ENCODE peak calls at places on chromosomes 6 and 20, in nine cellular contexts. V, K, C, E, L, Q, R, O and M are unnamed samples. For H3K4me1, the result is how much of the 10 kb centered on the place peaks cover.

GRCh38 chr6:20350215-20350614 is 51.5 kb upstream of the E2F3 start:
- DNase-seq in V (no peak), K (no peak), C (no peak), E (peak), L (no peak), Q (no peak), R (no peak), O (no peak), M (no peak)

GRCh38 chr6:74927299-74927698 is 278.6 kb downstream of the COL12A1 start:
- DNase-seq in V (no peak), K (no peak), C (no peak), E (no peak), L (no peak), Q (no peak), R (no peak), O (no peak), M (no peak)

GRCh38 chr6:149035806-149036205 is 281.7 kb upstream of the TAB2 start:
- DNase-seq in V (no peak), K (no peak), C (no peak), E (no peak), L (no peak), Q (no peak), R (no peak), O (no peak), M (no peak)

GRCh38 chr20:44866703-44867335 is 18.7 kb upstream of the YWHAB start:
- DNase-seq in V (no peak), K (no peak), C (no peak), E (no peak), L (no peak), Q (no peak), R (no peak), O (no peak), M (no peak)

GRCh38 chr6:4577406-4577805 is 198.8 kb upstream of the CDYL start:
- DNase-seq in V (no peak), K (no peak), C (no peak), E (peak), L (no peak), Q (no peak), R (peak), O (no peak), M (no peak)

GRCh38 chr20:23244207-23244915 is 106.2 kb upstream of the NXT1 start:
- DNase-seq in V (peak), K (no peak), C (no peak), E (no peak), L (no peak), Q (no peak), R (no peak), O (no peak), M (peak)

GRCh38 chr6:128655978-128656498 is 135.6 kb upstream of the PTPRK start:
- DNase-seq in V (no peak), K (no peak), C (no peak), E (peak), L (no peak), Q (no peak), R (no peak), O (no peak), M (no peak)

GRCh38 chr6:140182819-140183218 is 808.4 kb upstream of the CITED2 start:
- DNase-seq in V (no peak), K (no peak), C (no peak), E (peak), L (no peak), Q (no peak), R (no peak), O (no peak), M (no peak)

GRCh38 chr6:111604259-111605099 is 1.2 kb downstream of the TRAF3IP2 start:
- DNase-seq in V (peak), K (peak), C (peak), E (peak), L (peak), Q (no peak), R (peak), O (peak), M (peak)

GRCh38 chr20:37195018-37195417 is 15.7 kb upstream of the MROH8 start:
- DNase-seq in V (no peak), K (no peak), C (no peak), E (no peak), L (no peak), Q (no peak), R (no peak), O (no peak), M (no peak)

GRCh38 chr6:157993076-157993475 is 11.4 kb downstream of the SYNJ2 start:
- DNase-seq in V (no peak), K (no peak), C (no peak), E (no peak), L (no peak), Q (no peak), R (no peak), O (no peak), M (no peak)

GRCh38 chr6:156719720-156720563 is 57.2 kb upstream of the ARID1B start:
- DNase-seq in V (peak), K (peak), C (peak), E (peak), L (peak), Q (peak), R (peak), O (peak), M (peak)

GRCh38 chr6:56282391-56282790 is 35.0 kb upstream of the COL21A1 start:
- DNase-seq in V (no peak), K (no peak), C (no peak), E (no peak), L (no peak), Q (no peak), R (no peak), O (no peak), M (no peak)

GRCh38 chr6:62042444-62042843 is 243.6 kb downstream of the KHDRBS2 start:
- DNase-seq in V (no peak), K (no peak), C (no peak), E (no peak), L (no peak), Q (no peak), R (no peak), O (no peak), M (no peak)

GRCh38 chr6:75337805-75338204 is 53.2 kb upstream of the TMEM30A start:
- DNase-seq in V (no peak), K (no peak), C (no peak), E (peak), L (no peak), Q (no peak), R (no peak), O (no peak), M (no peak)

GRCh38 chr20:49248879-49249665 is 28.8 kb downstream of the ZNFX1 start:
- DNase-seq in V (no peak), K (no peak), C (peak), E (no peak), L (no peak), Q (no peak), R (no peak), O (no peak), M (no peak)

GRCh38 chr20:19761853-19762252 is 3.8 kb downstream of the RIN2 start:
- DNase-seq in V (no peak), K (no peak), C (no peak), E (no peak), L (no peak), Q (no peak), R (no peak), O (no peak), M (peak)

GRCh38 chr20:23658989-23659609 is 21.3 kb upstream of the CST3 start:
- DNase-seq in V (no peak), K (no peak), C (no peak), E (no peak), L (no peak), Q (no peak), R (no peak), O (no peak), M (no peak)

GRCh38 chr6:69980624-69981023 is 114.3 kb downstream of the COL19A1 start:
- DNase-seq in V (no peak), K (no peak), C (no peak), E (no peak), L (no peak), Q (no peak), R (no peak), O (no peak), M (no peak)

GRCh38 chr20:60001027-60001567 is 42.9 kb downstream of the CDH26 start:
- DNase-seq in V (no peak), K (peak), C (no peak), E (no peak), L (no peak), Q (no peak), R (no peak), O (no peak), M (no peak)

GRCh38 chr6:27280064-27280539 is 32.0 kb downstream of the POM121L2 start:
- DNase-seq in V (no peak), K (no peak), C (peak), E (peak), L (no peak), Q (no peak), R (peak), O (no peak), M (no peak)

GRCh38 chr6:134910596-134910935 is 39.3 kb downstream of the ALDH8A1 start:
- DNase-seq in V (no peak), K (no peak), C (no peak), E (peak), L (no peak), Q (no peak), R (no peak), O (no peak), M (no peak)

GRCh38 chr6:1296079-1296478 is 15.8 kb upstream of the FOXQ1 start:
- DNase-seq in V (no peak), K (no peak), C (no peak), E (no peak), L (no peak), Q (no peak), R (no peak), O (no peak), M (no peak)

GRCh38 chr6:95292011-95292410 is 285.3 kb upstream of the MANEA start:
- DNase-seq in V (no peak), K (no peak), C (no peak), E (no peak), L (no peak), Q (no peak), R (no peak), O (no peak), M (no peak)

GRCh38 chr6:95293257-95293656 is 284.1 kb upstream of the MANEA start:
- DNase-seq in V (no peak), K (no peak), C (no peak), E (no peak), L (no peak), Q (no peak), R (no peak), O (no peak), M (no peak)

GRCh38 chr6:95294047-95294446 is 283.3 kb upstream of the MANEA start:
- DNase-seq in V (no peak), K (no peak), C (peak), E (no peak), L (no peak), Q (no peak), R (no peak), O (no peak), M (no peak)
- H3K4me1 ChIP-seq in V (under half), K (under half), C (under half), E (under half), L (under half), Q (under half), R (under half), O (under half), M (under half)

GRCh38 chr20:25221592-25222460 is 26.1 kb upstream of the PYGB start:
- DNase-seq in V (peak), K (peak), C (no peak), E (no peak), L (peak), Q (no peak), R (no peak), O (peak), M (no peak)

GRCh38 chr20:25223179-25223661 is 24.7 kb upstream of the PYGB start:
- DNase-seq in V (no peak), K (no peak), C (peak), E (peak), L (no peak), Q (no peak), R (peak), O (no peak), M (no peak)

GRCh38 chr20:25223765-25224720 is 23.8 kb upstream of the PYGB start:
- DNase-seq in V (no peak), K (no peak), C (no peak), E (no peak), L (no peak), Q (no peak), R (no peak), O (no peak), M (no peak)

GRCh38 chr20:25220810-25221591 is 25.5 kb downstream of the ENTPD6 start:
- DNase-seq in V (no peak), K (peak), C (no peak), E (no peak), L (no peak), Q (no peak), R (no peak), O (peak), M (no peak)

GRCh38 chr20:25222461-25223178 is 25.3 kb upstream of the PYGB start:
- DNase-seq in V (no peak), K (peak), C (no peak), E (no peak), L (no peak), Q (no peak), R (no peak), O (no peak), M (no peak)
- H3K4me1 ChIP-seq in V (under half), K (under half), C (under half), E (under half), L (under half), Q (under half), R (under half), O (half or more), M (under half)

GRCh38 chr20:12638633-12639360 is 370.0 kb upstream of the SPTLC3 start:
- DNase-seq in V (no peak), K (no peak), C (peak), E (no peak), L (no peak), Q (no peak), R (no peak), O (no peak), M (no peak)
- H3K4me1 ChIP-seq in V (under half), K (under half), C (under half), E (under half), L (under half), Q (under half), R (under half), O (under half), M (under half)

DNA sequence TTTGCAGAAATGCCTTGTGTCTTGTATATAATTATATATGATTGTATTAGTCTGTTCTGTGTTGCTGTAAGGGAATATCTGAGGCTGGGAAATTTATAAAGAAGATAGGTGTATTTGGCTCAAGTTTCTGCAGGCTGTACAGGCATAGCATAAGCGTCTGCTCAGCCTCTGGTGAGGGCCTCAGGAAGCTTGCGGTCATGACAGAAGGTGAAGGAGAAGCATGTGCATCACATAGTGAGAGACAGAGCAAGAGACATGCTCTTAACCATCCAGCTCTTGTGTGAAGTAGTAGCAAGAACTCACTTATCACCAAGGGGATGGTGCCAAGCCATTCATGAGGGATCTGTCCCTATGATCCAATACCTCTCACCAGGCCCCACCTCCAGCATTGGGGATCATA is 6.5 kb downstream of the DCBLD1 start:
- DNase-seq in V (no peak), K (no peak), C (no peak), E (no peak), L (no peak), Q (no peak), R (no peak), O (no peak), M (no peak)
- H3K4me1 ChIP-seq in V (under half), K (under half), C (under half), E (under half), L (under half), Q (under half), R (under half), O (under half), M (under half)

GRCh38 chr6:15444081-15444731 is 198.3 kb downstream of the JARID2 start:
- DNase-seq in V (no peak), K (no peak), C (no peak), E (no peak), L (no peak), Q (no peak), R (no peak), O (no peak), M (no peak)
- H3K4me1 ChIP-seq in V (under half), K (under half), C (half or more), E (under half), L (under half), Q (under half), R (under half), O (half or more), M (under half)

DNA sequence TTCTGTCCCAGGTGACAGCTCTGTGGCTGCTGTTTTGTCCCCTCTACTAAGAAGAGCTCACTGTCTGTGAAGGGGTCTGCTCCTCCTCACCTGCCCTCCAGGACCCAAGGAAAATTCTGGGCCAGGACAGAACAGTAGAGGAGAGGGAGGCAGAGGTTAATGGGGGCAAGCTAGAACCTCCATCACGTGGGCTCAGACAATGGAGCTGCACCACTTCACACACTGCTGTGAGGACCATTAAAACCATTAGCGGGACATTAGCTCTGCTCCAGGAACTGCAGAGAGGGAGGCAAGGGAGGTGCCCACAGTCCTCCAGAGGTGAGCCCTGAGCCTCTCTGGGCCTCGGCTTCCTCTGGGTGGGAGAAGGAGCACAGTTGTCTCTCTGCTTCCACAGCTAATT is 78.4 kb downstream of the NOL4L start:
- DNase-seq in V (no peak), K (no peak), C (peak), E (no peak), L (no peak), Q (peak), R (no peak), O (no peak), M (no peak)
- H3K4me1 ChIP-seq in V (under half), K (under half), C (under half), E (under half), L (under half), Q (under half), R (under half), O (under half), M (under half)

GRCh38 chr6:125358898-125359297 is 57.1 kb upstream of the HDDC2 start:
- DNase-seq in V (peak), K (no peak), C (no peak), E (no peak), L (no peak), Q (no peak), R (no peak), O (no peak), M (no peak)

GRCh38 chr6:125365230-125365629 is 63.5 kb upstream of the HDDC2 start:
- DNase-seq in V (no peak), K (no peak), C (no peak), E (no peak), L (no peak), Q (no peak), R (no peak), O (no peak), M (no peak)

GRCh38 chr6:125363360-125364121 is 61.8 kb upstream of the HDDC2 start:
- DNase-seq in V (peak), K (peak), C (peak), E (peak), L (peak), Q (peak), R (peak), O (peak), M (no peak)

GRCh38 chr6:125363010-125363359 is 61.2 kb upstream of the HDDC2 start:
- DNase-seq in V (no peak), K (no peak), C (peak), E (peak), L (no peak), Q (no peak), R (peak), O (no peak), M (no peak)

GRCh38 chr6:125361868-125362267 is 60.1 kb upstream of the HDDC2 start:
- DNase-seq in V (no peak), K (no peak), C (no peak), E (no peak), L (no peak), Q (no peak), R (no peak), O (no peak), M (no peak)
- H3K4me1 ChIP-seq in V (under half), K (under half), C (under half), E (under half), L (under half), Q (under half), R (under half), O (under half), M (under half)

DNA sequence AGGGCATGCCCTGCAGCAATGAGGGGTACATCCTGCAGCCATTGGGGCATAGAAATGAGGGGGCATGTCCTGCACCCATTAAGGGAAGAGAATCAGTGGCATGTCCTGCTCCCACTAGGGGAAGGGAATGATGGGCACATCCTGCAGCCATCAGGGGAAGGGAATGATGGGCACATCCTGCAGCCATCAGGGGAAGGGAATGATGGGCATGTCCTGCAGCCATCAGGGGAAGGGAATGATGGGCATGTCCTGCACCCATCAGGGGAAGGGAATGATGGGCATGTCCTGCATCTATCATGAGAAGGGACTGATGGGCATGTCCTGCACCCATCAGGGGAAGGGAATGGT is 49.7 kb downstream of the PSMB1 start:
- DNase-seq in V (no peak), K (no peak), C (no peak), E (no peak), L (no peak), Q (no peak), R (no peak), O (no peak), M (no peak)
- H3K4me1 ChIP-seq in V (under half), K (under half), C (under half), E (under half), L (under half), Q (under half), R (under half), O (under half), M (under half)

DNA sequence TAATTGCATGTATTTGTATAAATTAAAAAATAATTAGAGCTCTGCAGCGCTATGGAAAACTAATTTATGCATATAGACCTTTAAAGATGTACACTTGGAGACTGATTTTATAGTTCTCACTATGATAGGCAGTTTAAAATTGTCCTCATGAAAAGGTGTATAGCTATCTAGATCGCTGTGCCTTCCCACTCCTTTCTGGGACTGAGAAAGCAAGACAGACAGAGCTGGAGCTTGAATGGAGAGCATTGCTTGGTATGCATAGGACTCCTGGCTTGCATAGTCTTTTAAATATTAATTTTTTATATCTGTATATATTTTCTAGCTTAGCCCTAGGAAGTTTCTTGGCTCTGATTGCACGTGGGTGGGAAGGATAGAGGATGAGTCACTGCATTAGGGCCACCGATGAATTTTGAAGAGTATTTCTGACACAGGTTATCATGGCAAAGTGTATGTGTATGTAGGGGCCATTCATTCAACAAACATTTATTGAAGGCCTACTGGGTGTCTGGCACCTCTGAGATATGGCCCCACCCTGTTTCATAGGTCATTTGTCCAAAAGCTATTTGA is 150.0 kb upstream of the SPACA1 start:
- DNase-seq in V (no peak), K (no peak), C (no peak), E (peak), L (no peak), Q (no peak), R (no peak), O (no peak), M (no peak)
- H3K4me1 ChIP-seq in V (under half), K (under half), C (under half), E (under half), L (under half), Q (under half), R (under half), O (under half), M (under half)